ENCODE peak calls at places on chromosomes 12 and 14, in nine cellular contexts. P, F, R, Y, S, T, K, N and W are unnamed samples.

GRCh38 chr12:64671682-64672081 is 61.4 kb downstream of the RASSF3 start:
- DNase-seq in P (no peak), N (no peak), K (no peak), Y (no peak), F (no peak), R (no peak), S (no peak), T (peak), W (no peak)

GRCh38 chr12:67484788-67485480 is 163.6 kb upstream of the DYRK2 start:
- DNase-seq in T (no peak), N (no peak), P (no peak), K (no peak), F (no peak), R (no peak), Y (no peak), S (peak), W (no peak)

GRCh38 chr14:95487669-95488084 is 28.8 kb downstream of the SYNE3 start:
- DNase-seq in F (no peak), P (no peak), T (no peak), S (no peak), K (no peak), Y (no peak), R (no peak), N (no peak), W (no peak)

GRCh38 chr12:109033239-109034196 is 12.7 kb upstream of the SVOP start:
- DNase-seq in S (no peak), K (no peak), F (no peak), P (no peak), Y (no peak), R (no peak), T (no peak), N (no peak), W (no peak)

GRCh38 chr12:95323204-95323603 is 105.6 kb downstream of the VEZT start:
- DNase-seq in F (no peak), T (no peak), Y (no peak), P (no peak), K (no peak), N (no peak), S (no peak), R (no peak), W (no peak)

GRCh38 chr12:89872922-89873630 is 164.4 kb upstream of the ATP2B1 start:
- DNase-seq in S (no peak), Y (no peak), R (no peak), F (no peak), K (no peak), P (no peak), N (no peak), T (no peak), W (no peak)

GRCh38 chr14:105647784-105648608 is 121.6 kb downstream of the TMEM121 start:
- DNase-seq in T (no peak), K (no peak), F (no peak), R (no peak), N (no peak), S (no peak), Y (no peak), P (no peak), W (no peak)

GRCh38 chr12:82555699-82556098 is 131.0 kb upstream of the TMTC2 start:
- DNase-seq in P (no peak), R (no peak), N (no peak), S (no peak), Y (no peak), F (no peak), T (no peak), K (no peak), W (no peak)

GRCh38 chr14:37406095-37406494 is 189.0 kb downstream of the FOXA1 start:
- DNase-seq in P (no peak), F (no peak), Y (no peak), N (no peak), S (no peak), R (no peak), T (no peak), K (no peak), W (no peak)

GRCh38 chr14:35122696-35123387 is 490 bp downstream of the PRORP start:
- DNase-seq in R (peak), K (no peak), N (no peak), Y (no peak), T (no peak), F (no peak), S (no peak), P (no peak), W (peak)